ENCODE peak calls at places on chromosomes 5 and 9, in nine cellular contexts. A, C, Z, G, W, U, X, K and L are unnamed samples.

GRCh38 chr9:88953401-88954029 is 37.8 kb upstream of the S1PR3 start:
- DNase-seq in A (no peak), C (no peak), Z (no peak), G (no peak), W (no peak), U (no peak), X (no peak), K (peak), L (peak)

GRCh38 chr9:23073136-23073535 is 626.5 kb downstream of the DMRTA1 start:
- DNase-seq in A (no peak), C (no peak), Z (no peak), G (no peak), W (peak), U (no peak), X (no peak), K (no peak), L (no peak)

GRCh38 chr5:102901821-102902448 is 146.8 kb downstream of the PAM start:
- DNase-seq in A (no peak), C (no peak), Z (no peak), G (no peak), W (peak), U (no peak), X (no peak), K (no peak), L (no peak)

GRCh38 chr5:88688981-88689661 is 193.9 kb downstream of the MEF2C start:
- DNase-seq in A (no peak), C (no peak), Z (no peak), G (peak), W (no peak), U (no peak), X (no peak), K (no peak), L (no peak)

GRCh38 chr5:128537306-128537998 is 593 bp downstream of the FBN2 start:
- DNase-seq in A (no peak), C (no peak), Z (peak), G (peak), W (peak), U (no peak), X (peak), K (peak), L (peak)

GRCh38 chr9:127133739-127134167 is 11.3 kb upstream of the ANGPTL2 start:
- DNase-seq in A (no peak), C (no peak), Z (peak), G (peak), W (no peak), U (peak), X (no peak), K (peak), L (peak)

GRCh38 chr5:154842689-154843530 is 7.5 kb downstream of the FAXDC2 start:
- DNase-seq in A (no peak), C (no peak), Z (no peak), G (no peak), W (no peak), U (no peak), X (no peak), K (no peak), L (no peak)

GRCh38 chr5:171168177-171168576 is 140.9 kb upstream of the TLX3 start:
- DNase-seq in A (no peak), C (no peak), Z (no peak), G (no peak), W (no peak), U (no peak), X (no peak), K (no peak), L (no peak)

GRCh38 chr5:142871880-142872200 is 101.7 kb downstream of the ARHGAP26 start:
- DNase-seq in A (no peak), C (no peak), Z (no peak), G (no peak), W (no peak), U (no peak), X (no peak), K (no peak), L (no peak)

GRCh38 chr5:33143405-33144123 is 297.2 kb upstream of the TARS1 start:
- DNase-seq in A (no peak), C (no peak), Z (no peak), G (no peak), W (no peak), U (no peak), X (no peak), K (no peak), L (no peak)

GRCh38 chr5:626850-627249 is 14.7 kb downstream of the CEP72 start:
- DNase-seq in A (no peak), C (no peak), Z (no peak), G (no peak), W (no peak), U (no peak), X (no peak), K (peak), L (no peak)

DNA sequence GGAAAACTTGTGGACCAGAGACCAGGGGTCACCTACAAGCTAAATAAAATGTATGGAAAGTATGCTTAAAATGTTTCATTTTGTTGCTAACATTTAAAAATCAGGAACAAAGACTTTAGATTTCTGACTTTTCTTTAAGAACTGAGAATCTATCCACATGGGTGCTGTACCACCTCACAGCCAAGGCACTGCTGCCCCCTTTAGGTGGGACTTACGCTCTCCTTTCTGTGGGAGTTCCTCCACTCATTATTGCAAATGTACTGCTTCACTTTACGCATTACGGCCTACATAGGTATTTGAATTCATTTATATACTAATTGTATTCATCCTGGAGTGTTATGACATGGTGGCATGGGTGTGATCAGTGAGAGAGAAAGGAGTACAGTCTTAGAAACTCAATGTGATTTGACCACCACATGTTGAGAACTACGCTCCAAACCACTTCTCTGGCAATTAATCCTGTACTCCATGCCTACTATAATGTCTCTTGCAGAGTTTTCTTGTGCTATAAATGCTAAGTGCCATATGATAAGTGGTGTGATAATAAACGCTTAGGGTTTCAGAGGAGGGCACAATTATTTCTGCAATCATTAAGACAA is 24.7 kb upstream of the CETN3 start:
- DNase-seq in A (no peak), C (no peak), Z (no peak), G (peak), W (peak), U (no peak), X (no peak), K (peak), L (peak)
- TF ChIP-seq CTCF in A (no peak), C (peak), Z (peak), G (peak), W (peak), U (peak), X (peak), K (peak), L (peak)

GRCh38 chr9:18438300-18438925 is 35.5 kb upstream of the ADAMTSL1 start:
- DNase-seq in A (no peak), C (no peak), Z (no peak), G (peak), W (no peak), U (no peak), X (no peak), K (peak), L (peak)
- TF ChIP-seq CTCF in A (no peak), C (no peak), Z (peak), G (peak), W (no peak), U (peak), X (no peak), K (peak), L (peak)

DNA sequence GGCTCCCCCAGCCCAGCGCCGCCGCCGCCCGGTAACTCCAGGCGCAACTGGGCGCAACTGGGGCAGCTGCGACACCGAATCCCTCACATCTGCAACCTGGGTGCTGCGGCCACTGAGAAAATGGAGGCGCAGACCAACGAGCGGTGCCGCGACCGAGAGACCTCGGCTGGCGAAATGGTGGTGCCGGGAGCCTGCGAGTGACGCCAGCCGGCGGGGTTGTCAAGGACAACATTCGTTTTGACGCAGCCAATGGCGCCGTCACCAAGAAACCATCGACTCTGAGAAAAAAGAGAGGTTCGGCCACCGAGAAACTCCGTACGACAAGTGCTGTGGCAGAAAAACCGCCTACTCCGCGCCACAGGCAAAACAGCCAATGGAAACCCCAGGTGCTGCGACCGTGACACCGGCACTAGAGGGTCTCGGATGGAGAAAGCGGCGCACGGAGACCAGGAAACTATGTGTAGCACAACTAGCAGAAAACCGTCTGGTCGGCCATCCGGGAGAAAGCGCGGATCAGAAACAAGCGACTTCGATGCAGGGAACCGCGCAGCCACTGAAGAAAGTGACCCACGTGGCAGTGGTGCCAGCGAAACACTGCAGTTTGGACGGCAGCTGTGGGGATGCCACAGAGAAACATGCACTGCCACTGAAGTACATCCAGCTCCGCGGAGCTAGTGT is 88.8 kb downstream of the ANXA2R start:
- DNase-seq in A (peak), C (peak), Z (no peak), G (no peak), W (no peak), U (no peak), X (peak), K (peak), L (peak)
- TF ChIP-seq CTCF in A (no peak), C (no peak), Z (no peak), G (no peak), W (no peak), U (no peak), X (no peak), K (no peak), L (no peak)

GRCh38 chr5:3382782-3383181 is 212.8 kb upstream of the IRX1 start:
- DNase-seq in A (no peak), C (no peak), Z (no peak), G (no peak), W (no peak), U (no peak), X (no peak), K (no peak), L (no peak)

GRCh38 chr5:3384531-3384930 is 211.1 kb upstream of the IRX1 start:
- DNase-seq in A (no peak), C (no peak), Z (no peak), G (no peak), W (no peak), U (no peak), X (no peak), K (no peak), L (no peak)

GRCh38 chr5:3389471-3390026 is 206.1 kb upstream of the IRX1 start:
- DNase-seq in A (no peak), C (no peak), Z (no peak), G (no peak), W (no peak), U (no peak), X (no peak), K (no peak), L (no peak)

GRCh38 chr5:3386676-3387075 is 209.0 kb upstream of the IRX1 start:
- DNase-seq in A (no peak), C (no peak), Z (no peak), G (no peak), W (no peak), U (no peak), X (no peak), K (no peak), L (no peak)

GRCh38 chr5:3385874-3386536 is 209.6 kb upstream of the IRX1 start:
- DNase-seq in A (no peak), C (no peak), Z (no peak), G (no peak), W (no peak), U (no peak), X (no peak), K (no peak), L (no peak)
- TF ChIP-seq CTCF in A (no peak), C (no peak), Z (no peak), G (no peak), W (no peak), U (no peak), X (no peak), K (no peak), L (no peak)

GRCh38 chr9:132609184-132609583 is 26.8 kb downstream of the BARHL1 start:
- DNase-seq in A (no peak), C (no peak), Z (no peak), G (peak), W (no peak), U (no peak), X (no peak), K (no peak), L (no peak)

GRCh38 chr9:132609829-132610228 is 27.4 kb downstream of the BARHL1 start:
- DNase-seq in A (no peak), C (no peak), Z (no peak), G (no peak), W (peak), U (peak), X (no peak), K (peak), L (peak)

GRCh38 chr9:132602207-132602606 is 19.8 kb downstream of the BARHL1 start:
- DNase-seq in A (no peak), C (no peak), Z (no peak), G (no peak), W (no peak), U (no peak), X (no peak), K (no peak), L (no peak)

GRCh38 chr9:132600326-132600984 is 18.0 kb downstream of the BARHL1 start:
- DNase-seq in A (no peak), C (no peak), Z (no peak), G (no peak), W (no peak), U (no peak), X (no peak), K (no peak), L (no peak)

DNA sequence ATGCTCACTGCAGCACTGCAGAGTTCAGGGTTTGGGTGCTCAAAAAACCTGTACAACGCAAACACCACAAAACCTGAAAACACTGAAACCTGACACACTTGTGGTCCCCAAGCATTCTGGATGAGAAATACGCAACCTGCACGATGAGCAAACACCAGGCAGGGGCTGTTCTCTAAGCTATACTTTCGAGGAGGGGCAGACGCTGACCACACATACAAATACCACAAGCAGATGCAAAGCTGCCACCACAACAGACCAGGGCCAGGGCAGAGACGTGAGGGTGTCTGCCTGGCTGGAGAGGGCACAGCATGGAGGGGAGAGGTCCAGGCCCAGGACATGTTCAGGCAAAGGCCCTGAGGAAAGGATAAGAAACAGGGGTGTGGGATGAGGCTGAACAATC is 23.0 kb downstream of the BARHL1 start:
- DNase-seq in A (no peak), C (no peak), Z (no peak), G (no peak), W (no peak), U (no peak), X (no peak), K (no peak), L (no peak)
- TF ChIP-seq CTCF in A (no peak), C (no peak), Z (no peak), G (no peak), W (no peak), U (no peak), X (no peak), K (no peak), L (no peak)

GRCh38 chr5:180161420-180162303 is 47.3 kb downstream of the RASGEF1C start:
- DNase-seq in A (no peak), C (no peak), Z (no peak), G (peak), W (no peak), U (no peak), X (no peak), K (no peak), L (no peak)
- TF ChIP-seq CTCF in A (no peak), C (no peak), Z (peak), G (peak), W (no peak), U (no peak), X (no peak), K (no peak), L (no peak)

GRCh38 chr9:86246752-86247161 is 12.7 kb downstream of the C9orf153 start:
- DNase-seq in A (no peak), C (no peak), Z (no peak), G (no peak), W (no peak), U (no peak), X (peak), K (peak), L (peak)
- TF ChIP-seq CTCF in A (no peak), C (no peak), Z (peak), G (peak), W (no peak), U (no peak), X (peak), K (no peak), L (no peak)

DNA sequence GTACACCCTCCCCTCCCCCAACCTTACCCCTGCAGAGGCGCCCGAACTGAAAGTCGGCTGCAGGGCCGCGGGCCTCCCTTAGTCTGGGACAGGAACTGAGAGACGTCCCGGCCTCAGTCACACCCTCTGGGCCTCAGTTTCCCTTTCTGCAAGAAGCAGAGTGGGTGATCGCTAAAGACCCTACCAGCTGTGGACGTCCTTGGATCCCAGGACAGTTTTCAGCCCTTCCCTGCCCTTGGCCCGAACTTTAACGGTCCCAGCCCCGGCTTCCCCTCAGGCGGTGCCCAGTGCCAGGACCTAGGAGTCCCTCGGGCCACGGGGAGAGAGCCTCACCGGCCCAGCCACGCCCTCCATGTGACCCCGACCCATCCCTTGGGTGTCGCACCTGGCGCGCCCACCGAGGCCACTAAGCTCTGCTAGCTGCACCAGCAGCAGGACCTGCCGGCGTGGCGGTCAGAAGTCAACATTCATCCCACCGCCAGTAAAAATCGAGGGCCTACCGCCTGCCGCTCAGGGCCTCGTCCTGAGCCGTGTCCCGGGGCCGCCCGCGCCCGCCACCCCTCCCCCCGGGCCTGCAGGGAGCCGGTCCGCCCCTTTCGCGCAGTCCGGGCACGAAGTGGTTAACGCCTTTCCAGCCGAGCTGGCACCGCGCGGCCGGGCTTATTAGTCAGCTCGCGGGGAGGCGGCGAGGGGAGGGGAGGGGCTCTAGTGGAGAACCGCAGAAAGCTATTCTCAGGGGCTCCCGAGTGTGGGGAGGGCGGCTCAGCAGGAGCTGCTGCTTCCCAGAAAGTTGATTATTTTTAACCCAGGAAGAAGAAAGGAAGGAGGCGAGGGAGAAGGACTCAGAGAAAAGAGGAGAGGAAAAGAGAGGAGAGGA is 124.5 kb downstream of the C9orf50 start:
- DNase-seq in A (peak), C (peak), Z (peak), G (peak), W (peak), U (no peak), X (peak), K (peak), L (peak)
- TF ChIP-seq CTCF in A (no peak), C (no peak), Z (no peak), G (no peak), W (no peak), U (no peak), X (no peak), K (no peak), L (no peak)

GRCh38 chr9:93276973-93277372 is 93.0 kb downstream of the WNK2 start:
- DNase-seq in A (no peak), C (no peak), Z (no peak), G (no peak), W (no peak), U (no peak), X (no peak), K (no peak), L (no peak)
- TF ChIP-seq CTCF in A (no peak), C (no peak), Z (no peak), G (no peak), W (no peak), U (no peak), X (peak), K (no peak), L (no peak)

GRCh38 chr5:108451269-108451668 is 69.4 kb upstream of the FBXL17 start:
- DNase-seq in A (no peak), C (no peak), Z (no peak), G (no peak), W (no peak), U (no peak), X (no peak), K (peak), L (no peak)
- TF ChIP-seq CTCF in A (no peak), C (no peak), Z (peak), G (peak), W (no peak), U (no peak), X (no peak), K (no peak), L (no peak)